ENCODE peak calls at places on chromosomes 16 and 17, in ten cellular contexts. I, P, N, X, T, S, O, B, D and L are unnamed samples.
A peak's percentile ranks its signal among the peaks of the same experiment; 100 is the strongest.

GRCh38 chr16:28491080-28491969 is 549 bp downstream of the CLN3 start:
- DNase-seq in B (no peak), X (no peak), O (peak; percentile 59), N (peak; percentile 28), D (peak; percentile 9), I (no peak), T (no peak), P (peak; percentile 42), S (no peak), L (peak; percentile 13)

GRCh38 chr16:71954699-71955195 is 45.5 kb downstream of the PKD1L3 start:
- DNase-seq in O (no peak), S (no peak), X (no peak), P (no peak), B (no peak), N (no peak), D (no peak), T (no peak), I (no peak), L (no peak)

GRCh38 chr17:38735161-38735997 is 5.2 kb downstream of the CISD3 start:
- DNase-seq in X (peak; percentile 68), P (peak; percentile 52), N (peak; percentile 76), S (peak; percentile 48), I (no peak), D (no peak), T (peak; percentile 68), O (peak; percentile 82), B (peak; percentile 56), L (peak; percentile 24)

GRCh38 chr16:68792465-68793324 is 50.6 kb upstream of the TANGO6 start:
- DNase-seq in D (peak; percentile 55), X (no peak), O (no peak), P (peak; percentile 34), S (peak; percentile 66), N (no peak), T (no peak), I (no peak), B (no peak), L (peak; percentile 87)

GRCh38 chr17:1188812-1189211 is 9.0 kb upstream of the ABR start:
- DNase-seq in B (no peak), P (peak; percentile 21), I (no peak), D (peak; percentile 76), T (no peak), O (no peak), X (no peak), N (peak; percentile 63), S (no peak), L (peak; percentile 36)

GRCh38 chr17:61361084-61361483 is 38.6 kb upstream of the TBX2 start:
- DNase-seq in T (no peak), N (peak; percentile 83), O (no peak), B (no peak), X (no peak), D (peak; percentile 86), P (peak; percentile 89), S (peak; percentile 49), I (no peak), L (peak; percentile 92)

GRCh38 chr17:61054430-61054829 is 345.2 kb upstream of the TBX2 start:
- DNase-seq in B (no peak), O (no peak), S (no peak), T (no peak), N (no peak), I (no peak), X (no peak), D (no peak), P (no peak), L (no peak)

GRCh38 chr17:35241520-35241919 is 1.4 kb upstream of the SLFN5 start:
- DNase-seq in O (peak; percentile 36), P (no peak), D (no peak), S (no peak), I (no peak), T (peak; percentile 37), B (peak; percentile 22), X (peak; percentile 33), N (no peak), L (no peak)

GRCh38 chr17:40331743-40332641 is 23.0 kb downstream of the RARA start:
- DNase-seq in D (peak; percentile 60), S (peak; percentile 85), I (no peak), O (no peak), B (no peak), N (peak; percentile 79), X (no peak), P (peak; percentile 70), T (no peak), L (peak; percentile 52)

GRCh38 chr17:47889734-47890529 is 6.1 kb upstream of the SP2 start:
- DNase-seq in B (peak; percentile 82), I (peak; percentile 34), D (peak; percentile 79), T (peak; percentile 89), O (peak; percentile 96), P (peak; percentile 82), N (peak; percentile 75), S (peak; percentile 79), X (peak; percentile 85), L (peak; percentile 82)

GRCh38 chr17:67443931-67444597 is 67.0 kb downstream of the PITPNC1 start:
- DNase-seq in S (peak; percentile 77), T (no peak), I (no peak), N (peak; percentile 14), B (no peak), D (peak; percentile 87), X (no peak), O (no peak), P (peak; percentile 52), L (peak; percentile 76)

GRCh38 chr16:85583491-85584181 is 29.5 kb upstream of the GSE1 start:
- DNase-seq in X (no peak), B (no peak), D (peak; percentile 91), O (no peak), N (peak; percentile 73), I (no peak), T (no peak), P (peak; percentile 91), S (no peak), L (peak; percentile 49)

GRCh38 chr17:29753845-29754439 is 131.2 kb upstream of the CORO6 start:
- DNase-seq in D (no peak), T (no peak), I (no peak), N (no peak), P (no peak), O (no peak), X (no peak), S (no peak), B (no peak), L (no peak)